ENCODE peak calls at places on chromosome 20, in four cellular contexts. T is HCT116, H is sigmoid colon, F is K562. C is an unnamed sample.

GRCh38 chr20:44388466-44389023 is 33.0 kb downstream of the HNF4A start:
- DNase-seq in H (peak; percentile 71), F (peak; percentile 77), T (peak; percentile 88), C (peak; percentile 49)

GRCh38 chr20:44460795-44461141 is 14.9 kb upstream of the TTPAL start:
- DNase-seq in T (peak; percentile 31), F (peak; percentile 28), H (no peak), C (peak; percentile 16)

GRCh38 chr20:9330151-9330550 is 184.2 kb upstream of the LAMP5 start:
- DNase-seq in H (no peak), F (no peak), T (no peak), C (no peak)

GRCh38 chr20:63656451-63656850 is 1.7 kb upstream of the RTEL1 start:
- DNase-seq in T (no peak), H (no peak), F (peak; percentile 20), C (no peak)

GRCh38 chr20:14555676-14556075 is 218.3 kb upstream of the FLRT3 start:
- DNase-seq in F (no peak), T (no peak), H (no peak), C (no peak)

GRCh38 chr20:25195962-25196700 is 619 bp downstream of the ENTPD6 start:
- DNase-seq in F (peak; percentile 14), H (no peak), T (peak; percentile 28), C (peak; percentile 15)

GRCh38 chr20:41344938-41345728 is 4.5 kb downstream of the LPIN3 start:
- DNase-seq in T (no peak), H (peak; percentile 50), F (no peak), C (no peak)

GRCh38 chr20:10501377-10501776 is 66.3 kb downstream of the SLX4IP start:
- DNase-seq in H (peak; percentile 82), T (no peak), F (peak; percentile 29), C (peak; percentile 98)

GRCh38 chr20:19588731-19589130 is 169.3 kb upstream of the RIN2 start:
- DNase-seq in T (no peak), F (no peak), H (peak; percentile 74), C (no peak)

GRCh38 chr20:9344080-9344920 is 170.1 kb upstream of the LAMP5 start:
- DNase-seq in T (no peak), F (no peak), H (peak; percentile 70), C (no peak)

GRCh38 chr20:19981091-19981490 is 36.1 kb upstream of the NAA20 start:
- DNase-seq in H (no peak), F (no peak), T (peak; percentile 45), C (no peak)

GRCh38 chr20:35551485-35551884 is 9.6 kb downstream of the ERGIC3 start:
- DNase-seq in T (no peak), H (no peak), F (no peak), C (no peak)

GRCh38 chr20:14334306-14334930 is 3.0 kb downstream of the FLRT3 start:
- DNase-seq in T (no peak), F (no peak), H (peak; percentile 67), C (no peak)

GRCh38 chr20:20687319-20687718 is 25.1 kb downstream of the RALGAPA2 start:
- DNase-seq in F (no peak), H (no peak), T (no peak), C (no peak)

GRCh38 chr20:59324441-59324840 is 24.0 kb downstream of the EDN3 start:
- DNase-seq in T (no peak), F (no peak), H (no peak), C (no peak)

GRCh38 chr20:40991181-40991889 is 37.3 kb upstream of the TOP1 start:
- DNase-seq in F (peak; percentile 54), T (no peak), H (peak; percentile 61), C (peak; percentile 98)

GRCh38 chr20:41457173-41457857 is 90.7 kb upstream of the EMILIN3 start:
- DNase-seq in T (no peak), H (no peak), F (no peak), C (no peak)

GRCh38 chr20:52003976-52004375 is 187.6 kb downstream of the ZFP64 start:
- DNase-seq in H (no peak), F (no peak), T (no peak), C (no peak)

GRCh38 chr20:43536041-43536816 is 22.6 kb upstream of the SGK2 start:
- DNase-seq in H (no peak), F (no peak), T (no peak), C (no peak)

GRCh38 chr20:60627751-60628565 is 624.1 kb upstream of the CDH4 start:
- DNase-seq in F (no peak), H (no peak), T (no peak), C (no peak)

GRCh38 chr20:62860924-62861691 is 514 bp downstream of the TCFL5 start:
- DNase-seq in H (no peak), T (no peak), F (peak; percentile 27), C (no peak)

GRCh38 chr20:23200914-23201313 is 114.8 kb upstream of the CD93 start:
- DNase-seq in H (no peak), T (peak; percentile 48), F (peak; percentile 61), C (no peak)

GRCh38 chr20:62595491-62595890 is 46.8 kb upstream of the SLCO4A1 start:
- DNase-seq in F (peak; percentile 59), T (peak; percentile 62), H (no peak), C (no peak)

GRCh38 chr20:63519765-63520593 is 586 bp upstream of the PPDPF start:
- DNase-seq in F (peak; percentile 71), H (no peak), T (no peak), C (no peak)

GRCh38 chr20:61980647-61981583 is 84.8 kb downstream of the TAF4 start:
- DNase-seq in F (peak; percentile 73), H (no peak), T (peak; percentile 3), C (peak; percentile 68)

GRCh38 chr20:53408728-53409157 is 184.9 kb downstream of the ZNF217 start:
- DNase-seq in T (no peak), F (no peak), H (no peak), C (peak; percentile 71)

GRCh38 chr20:17498641-17499040 is 32.5 kb downstream of the BFSP1 start:
- DNase-seq in F (no peak), T (no peak), H (peak; percentile 35), C (no peak)

GRCh38 chr20:10172998-10173655 is 45.5 kb upstream of the SNAP25 start:
- DNase-seq in F (no peak), H (no peak), T (no peak), C (no peak)

DNA sequence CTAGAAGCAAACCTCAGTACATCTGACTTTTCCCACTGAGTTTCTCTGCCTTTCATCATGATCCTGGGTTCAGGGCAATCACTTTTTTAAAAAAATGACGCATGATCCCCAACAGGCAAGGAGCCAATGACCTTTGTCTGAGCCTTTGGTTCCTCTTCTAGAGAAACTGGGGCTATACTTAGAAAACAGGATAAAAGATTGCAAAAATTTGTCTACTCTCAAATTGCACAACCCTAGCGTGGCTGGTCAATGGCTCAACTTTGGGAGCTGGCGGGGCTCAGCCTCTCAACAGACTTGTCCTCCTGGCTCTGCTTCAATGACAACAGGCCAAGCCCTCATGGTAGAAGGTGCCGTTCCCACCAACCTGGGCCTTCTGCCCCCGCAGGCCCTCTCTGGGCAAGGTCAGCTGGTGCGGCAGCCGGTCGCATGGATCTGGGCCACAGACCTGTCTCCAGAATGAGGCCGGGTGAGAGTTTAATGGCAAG is 48.7 kb downstream of the PDYN start:
- DNase-seq in T (no peak), H (peak; percentile 86), F (no peak), C (peak; percentile 95)
- TF ChIP-seq POLR2AphosphoS5 in T (no peak), H (peak; percentile 54), F (no peak), C (peak; percentile 68)

GRCh38 chr20:460180-460579 is 2.2 kb downstream of the TBC1D20 start:
- DNase-seq in F (peak; percentile 49), T (no peak), H (no peak), C (no peak)

GRCh38 chr20:461254-462198 is 807 bp downstream of the TBC1D20 start:
- DNase-seq in H (peak; percentile 77), T (no peak), F (no peak), C (peak; percentile 45)

GRCh38 chr20:458766-459165 is 3.6 kb downstream of the TBC1D20 start:
- DNase-seq in H (no peak), T (no peak), F (no peak), C (no peak)

GRCh38 chr20:460707-461106 is 1.6 kb downstream of the TBC1D20 start:
- DNase-seq in F (no peak), H (no peak), T (no peak), C (no peak)

DNA sequence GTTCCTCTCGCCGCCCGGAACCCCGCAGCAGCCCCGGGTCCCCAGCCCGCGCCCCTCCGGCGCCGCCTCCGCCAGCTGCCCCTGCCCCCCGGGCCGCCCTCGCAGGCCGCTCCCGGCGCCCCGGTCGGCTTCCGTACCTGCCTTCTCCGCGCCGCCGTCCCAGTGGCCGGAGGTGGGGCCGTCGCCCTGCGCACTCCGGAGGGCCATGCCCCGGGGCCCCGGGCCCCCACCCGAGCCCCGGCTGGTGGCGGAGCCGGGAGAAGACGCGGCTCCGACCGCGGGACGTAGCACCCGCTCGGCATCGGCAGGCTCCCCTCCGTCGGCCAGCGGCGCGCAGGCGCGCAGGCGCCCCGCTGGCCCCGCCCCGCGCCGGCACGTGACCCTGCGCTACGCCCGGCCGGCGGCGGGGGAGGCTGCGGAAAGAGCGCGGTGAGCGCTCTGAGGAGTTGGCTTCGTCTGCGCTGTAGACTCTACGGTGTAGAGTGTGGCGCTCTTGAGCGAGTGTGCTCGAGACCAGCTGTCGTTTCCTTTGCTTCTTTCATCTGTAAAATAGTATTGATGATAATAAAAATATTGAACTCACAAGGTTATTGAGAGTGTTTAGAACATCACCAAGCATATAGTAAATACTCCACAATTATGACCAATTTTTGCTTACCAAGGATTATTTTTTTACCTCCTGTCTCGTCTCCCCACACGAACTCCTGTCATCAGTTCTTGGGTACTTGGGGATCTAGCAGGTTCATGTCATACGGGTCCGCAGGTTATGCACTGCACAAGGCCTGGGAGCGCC is at the start of gene TBC1D20:
- DNase-seq in F (peak; percentile 87), T (peak; percentile 60), H (peak; percentile 92), C (peak; percentile 70)
- TF ChIP-seq POLR2AphosphoS5 in F (peak; percentile 25), T (peak; percentile 86), H (peak; percentile 82), C (peak; percentile 54)

DNA sequence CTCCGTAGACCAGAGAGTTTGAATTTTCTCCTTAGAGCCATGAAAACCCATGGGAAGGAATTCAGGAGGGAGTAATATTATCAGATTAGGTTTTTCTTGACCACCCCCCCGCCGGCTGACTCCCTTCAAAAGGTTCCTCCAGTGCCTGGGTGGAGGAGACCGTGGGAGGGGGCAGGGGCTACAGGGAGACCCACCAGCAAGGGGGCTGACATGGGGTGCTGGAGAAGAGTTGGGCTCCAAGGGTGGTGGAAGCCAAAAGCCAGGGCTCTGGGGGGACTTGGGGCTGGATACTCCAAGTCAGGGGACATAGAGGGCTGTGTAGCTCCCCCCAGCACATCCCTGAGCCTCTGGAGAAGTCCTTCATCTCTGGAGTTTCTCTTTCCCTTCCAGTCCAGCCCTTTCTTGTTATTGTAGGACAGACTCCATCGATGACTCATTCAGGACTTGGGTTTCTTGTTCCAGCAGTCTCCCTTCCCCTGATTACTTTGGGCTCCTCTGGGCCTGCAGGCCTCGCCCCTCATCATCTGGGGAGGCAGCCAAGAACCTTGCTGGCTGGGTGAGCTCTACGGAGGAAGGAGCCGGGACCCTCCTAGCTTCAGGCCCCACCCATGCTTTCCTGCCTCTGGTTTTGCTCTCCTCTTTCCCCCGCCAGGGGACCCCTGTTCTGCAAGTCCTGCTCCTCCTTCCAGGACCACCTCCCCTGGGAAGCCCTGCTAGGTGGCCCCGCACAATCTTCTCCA is 10.5 kb upstream of the KIAA1755 start:
- DNase-seq in H (peak; percentile 77), F (no peak), T (peak; percentile 26), C (no peak)
- TF ChIP-seq POLR2AphosphoS5 in H (peak; percentile 16), F (no peak), T (no peak), C (no peak)

DNA sequence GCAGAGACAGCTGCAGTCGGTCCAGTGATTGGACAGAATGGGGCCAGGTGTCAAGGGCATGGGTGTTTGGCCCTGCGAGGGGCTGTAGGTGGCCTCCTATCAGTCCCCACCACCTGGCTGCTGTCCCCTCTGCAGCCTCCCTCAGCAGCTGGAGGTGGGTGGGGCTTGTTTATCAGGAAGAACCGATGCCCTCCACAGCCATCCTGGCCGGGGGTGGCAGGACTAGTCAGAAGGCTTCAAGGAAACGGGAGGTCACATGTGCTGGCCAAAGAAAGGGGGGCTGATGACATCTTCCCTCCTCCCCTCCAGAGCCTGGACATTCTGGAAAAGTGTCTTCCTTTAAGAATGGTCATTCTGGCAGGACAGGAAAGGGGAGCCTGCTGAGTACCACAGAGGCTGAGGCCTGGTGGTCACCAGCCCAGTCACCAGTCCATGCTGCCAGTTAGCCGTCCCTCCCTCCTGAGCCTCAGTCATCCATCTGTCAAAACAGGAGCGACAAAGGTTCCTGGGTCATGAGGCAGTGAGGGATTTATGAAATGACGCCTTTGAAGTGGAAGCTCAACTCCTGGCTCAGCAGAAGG is 4.1 kb downstream of the FAM210B start:
- DNase-seq in T (no peak), H (no peak), F (peak; percentile 93), C (no peak)
- TF ChIP-seq POLR2AphosphoS5 in T (no peak), H (no peak), F (peak; percentile 98), C (no peak)

C was measured in HL-60.